ENCODE peak calls at places on chromosome 19, in five cellular contexts. L is heart left ventricle, M is tibial nerve, U is esophagus squamous epithelium, K is stomach. Y is an unnamed sample. For H3K4me1, the result is how much of the 10 kb centered on the place peaks cover.

GRCh38 chr19:4701557-4701956 is 22.1 kb downstream of the DPP9 start:
- DNase-seq in L (no peak), M (no peak), U (no peak), K (no peak), Y (no peak)

GRCh38 chr19:30393046-30393445 is 20.9 kb downstream of the ZNF536 start:
- DNase-seq in L (no peak), M (no peak), U (no peak), K (no peak), Y (peak)

GRCh38 chr19:43812259-43812658 is 10.0 kb upstream of the LYPD5 start:
- DNase-seq in M (no peak), K (no peak), L (no peak), U (no peak), Y (no peak)

GRCh38 chr19:53879145-53880037 is 2.6 kb upstream of the PRKCG start:
- DNase-seq in U (no peak), L (peak), M (peak), K (peak), Y (peak)

GRCh38 chr19:40139533-40140287 is 49.0 kb upstream of the ZNF780A start:
- DNase-seq in U (no peak), L (no peak), K (no peak), M (no peak), Y (peak)

GRCh38 chr19:47682939-47683338 is 30.3 kb upstream of the EHD2 start:
- DNase-seq in L (no peak), M (no peak), K (peak), U (no peak), Y (no peak)

GRCh38 chr19:7506385-7507328 is 9.2 kb upstream of the ZNF358 start:
- DNase-seq in L (peak), M (peak), K (peak), U (peak), Y (no peak)

GRCh38 chr19:17854061-17854460 is 5.6 kb upstream of the RPL18A start:
- DNase-seq in K (no peak), M (no peak), U (no peak), L (no peak), Y (no peak)

GRCh38 chr19:2113436-2114211 is 16.9 kb downstream of the IZUMO4 start:
- DNase-seq in M (no peak), L (no peak), U (no peak), K (no peak), Y (no peak)

GRCh38 chr19:52823676-52824075 is 2.2 kb upstream of the ZNF28 start:
- DNase-seq in L (no peak), U (no peak), K (no peak), M (no peak), Y (no peak)

GRCh38 chr19:16351133-16351809 is 26.6 kb downstream of the KLF2 start:
- DNase-seq in K (no peak), M (no peak), U (no peak), L (no peak), Y (no peak)

GRCh38 chr19:16229322-16229641 is 31.6 kb downstream of the AP1M1 start:
- DNase-seq in L (no peak), M (peak), U (no peak), K (no peak), Y (no peak)

GRCh38 chr19:18776736-18777135 is 14.4 kb downstream of the COMP start:
- DNase-seq in M (no peak), U (no peak), L (no peak), K (no peak), Y (no peak)

GRCh38 chr19:37691881-37692504 is 27.6 kb downstream of the ZNF607 start:
- DNase-seq in M (peak), U (peak), L (peak), K (peak), Y (peak)

GRCh38 chr19:18999016-18999758 is 34.1 kb downstream of the SUGP2 start:
- DNase-seq in M (no peak), L (no peak), K (no peak), U (no peak), Y (no peak)

GRCh38 chr19:3057275-3057714 is 5.0 kb downstream of the TLE5 start:
- DNase-seq in M (peak), U (no peak), L (peak), K (peak), Y (no peak)

GRCh38 chr19:43439183-43440063 is 24.7 kb downstream of the TEX101 start:
- DNase-seq in M (no peak), K (no peak), U (no peak), L (no peak), Y (no peak)

GRCh38 chr19:30649149-30649548 is 277.0 kb downstream of the ZNF536 start:
- DNase-seq in K (no peak), M (no peak), U (no peak), L (no peak), Y (no peak)

GRCh38 chr19:29884044-29884443 is 58.0 kb upstream of the URI1 start:
- DNase-seq in M (no peak), K (no peak), L (no peak), U (no peak), Y (no peak)

GRCh38 chr19:19628499-19629134 is 597 bp upstream of the LPAR2 start:
- DNase-seq in L (no peak), M (no peak), U (no peak), K (peak), Y (no peak)

GRCh38 chr19:46031781-46032596 is 8.8 kb downstream of the IGFL4 start:
- DNase-seq in K (no peak), L (no peak), U (no peak), M (no peak), Y (peak)

GRCh38 chr19:39949026-39949747 is 14.8 kb upstream of the FCGBP start:
- DNase-seq in K (peak), L (no peak), M (no peak), U (no peak), Y (peak)

GRCh38 chr19:17779281-17779930 is 15.5 kb upstream of the B3GNT3 start:
- DNase-seq in U (no peak), K (no peak), L (peak), M (no peak), Y (peak)

GRCh38 chr19:37778613-37779138 is 710 bp downstream of the ZNF573 start:
- DNase-seq in L (no peak), K (no peak), U (no peak), M (no peak), Y (no peak)

GRCh38 chr19:53237114-53237777 is 17.4 kb downstream of the ZNF677 start:
- DNase-seq in L (no peak), U (no peak), K (no peak), M (no peak), Y (no peak)

GRCh38 chr19:41535029-41535622 is 40.8 kb upstream of the CEACAM21 start:
- DNase-seq in M (no peak), K (no peak), L (no peak), U (no peak), Y (peak)

GRCh38 chr19:12913011-12913561 is 6.0 kb downstream of the SYCE2 start:
- DNase-seq in L (peak), K (peak), U (no peak), M (peak), Y (peak)

GRCh38 chr19:40908981-40909380 is 26.9 kb upstream of the CYP2A7 start:
- DNase-seq in U (no peak), M (no peak), K (no peak), L (no peak), Y (no peak)

GRCh38 chr19:30360378-30361106 is 11.6 kb upstream of the ZNF536 start:
- DNase-seq in K (peak), U (no peak), L (no peak), M (no peak), Y (no peak)

GRCh38 chr19:16210168-16210567 is 12.5 kb downstream of the AP1M1 start:
- DNase-seq in U (no peak), K (no peak), L (no peak), M (no peak), Y (no peak)

GRCh38 chr19:45187421-45188100 is 9.0 kb downstream of the BLOC1S3 start:
- DNase-seq in M (no peak), K (no peak), U (no peak), L (no peak), Y (no peak)

GRCh38 chr19:12695090-12695489 is 1.3 kb downstream of the FBXW9 start:
- DNase-seq in K (no peak), M (no peak), L (no peak), U (no peak), Y (no peak)

GRCh38 chr19:11658954-11659353 is 61.7 kb downstream of the ZNF627 start:
- DNase-seq in M (no peak), K (no peak), U (no peak), L (no peak), Y (no peak)

GRCh38 chr19:30116984-30117555 is 175.0 kb downstream of the URI1 start:
- DNase-seq in U (no peak), M (no peak), K (no peak), L (no peak), Y (no peak)

GRCh38 chr19:45066921-45067661 is 9.2 kb downstream of the ZNF296 start:
- DNase-seq in K (no peak), M (no peak), L (no peak), U (no peak), Y (no peak)

GRCh38 chr19:7516281-7516862 is 469 bp downstream of the ZNF358 start:
- DNase-seq in L (no peak), U (no peak), M (no peak), K (no peak), Y (no peak)

DNA sequence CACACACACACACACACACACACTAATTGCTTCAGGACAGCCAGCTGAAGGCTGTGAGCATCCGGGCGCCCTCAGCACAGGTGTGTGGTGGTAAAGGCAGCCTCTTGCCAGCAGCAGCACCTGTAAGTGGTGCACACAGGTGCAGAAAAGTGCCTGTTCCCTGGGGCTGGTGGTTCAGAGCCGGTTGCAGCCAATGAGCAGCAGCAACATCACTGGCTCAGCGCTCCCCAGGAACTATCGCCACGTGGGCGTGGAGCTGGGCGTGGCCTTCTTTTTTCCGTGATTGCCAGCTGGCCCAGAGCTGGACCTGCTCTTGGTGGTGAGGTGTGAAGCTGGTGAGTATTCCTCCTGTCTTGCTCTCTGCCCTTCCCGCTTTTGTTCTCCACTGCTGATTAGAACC is at the start of gene NLRP5:
- DNase-seq in L (no peak), M (no peak), U (no peak), K (no peak), Y (no peak)
- H3K4me3 ChIP-seq in L (no peak), M (no peak), U (no peak), K (no peak), Y (no peak)

GRCh38 chr19:36528194-36528920 is at the start of gene ZNF260:
- DNase-seq in U (peak), M (peak), L (peak), K (peak), Y (peak)
- TF ChIP-seq POLR2A in U (peak), M (peak), L (no peak), K (no peak), Y (peak)

DNA sequence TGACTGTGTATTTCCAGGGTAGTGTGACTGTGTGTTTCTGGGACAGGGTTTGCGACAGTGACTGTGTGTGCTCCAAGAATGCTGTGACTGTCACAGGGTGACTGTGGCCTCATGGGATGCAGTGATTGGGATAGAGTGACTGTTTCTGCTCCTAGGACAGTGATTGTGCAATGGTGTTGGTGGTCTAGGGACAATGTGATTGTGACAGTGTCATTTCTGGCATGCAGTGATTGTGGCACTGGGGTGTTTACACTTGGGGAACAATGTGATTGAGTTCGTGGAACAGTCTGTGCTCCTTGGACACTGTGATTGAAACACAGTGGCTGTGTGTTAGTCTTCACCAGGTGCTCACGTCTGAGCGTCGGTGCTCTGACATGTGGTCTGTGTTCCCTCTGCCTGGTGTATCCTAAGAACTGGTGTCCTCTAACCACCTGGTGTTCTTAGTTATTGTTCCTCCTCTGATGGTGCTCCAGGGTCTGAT is 1.7 kb downstream of the PDE4A start:
- DNase-seq in M (no peak), U (no peak), K (no peak), L (no peak), Y (no peak)
- H3K4me1 ChIP-seq in M (under half), U (half or more), K (half or more), L (under half), Y (under half)

GRCh38 chr19:14333101-14333871 is 48.0 kb upstream of the ADGRE5 start:
- DNase-seq in K (peak), M (no peak), L (peak), U (no peak), Y (no peak)
- H3K4me3 ChIP-seq in K (peak), M (peak), L (peak), U (peak), Y (peak)

GRCh38 chr19:55638864-55639359 is 1.9 kb upstream of the ZNF580 start:
- DNase-seq in L (peak), M (no peak), K (no peak), U (no peak), Y (no peak)
- TF ChIP-seq POLR2A in L (no peak), M (no peak), K (no peak), U (no peak), Y (no peak)

DNA sequence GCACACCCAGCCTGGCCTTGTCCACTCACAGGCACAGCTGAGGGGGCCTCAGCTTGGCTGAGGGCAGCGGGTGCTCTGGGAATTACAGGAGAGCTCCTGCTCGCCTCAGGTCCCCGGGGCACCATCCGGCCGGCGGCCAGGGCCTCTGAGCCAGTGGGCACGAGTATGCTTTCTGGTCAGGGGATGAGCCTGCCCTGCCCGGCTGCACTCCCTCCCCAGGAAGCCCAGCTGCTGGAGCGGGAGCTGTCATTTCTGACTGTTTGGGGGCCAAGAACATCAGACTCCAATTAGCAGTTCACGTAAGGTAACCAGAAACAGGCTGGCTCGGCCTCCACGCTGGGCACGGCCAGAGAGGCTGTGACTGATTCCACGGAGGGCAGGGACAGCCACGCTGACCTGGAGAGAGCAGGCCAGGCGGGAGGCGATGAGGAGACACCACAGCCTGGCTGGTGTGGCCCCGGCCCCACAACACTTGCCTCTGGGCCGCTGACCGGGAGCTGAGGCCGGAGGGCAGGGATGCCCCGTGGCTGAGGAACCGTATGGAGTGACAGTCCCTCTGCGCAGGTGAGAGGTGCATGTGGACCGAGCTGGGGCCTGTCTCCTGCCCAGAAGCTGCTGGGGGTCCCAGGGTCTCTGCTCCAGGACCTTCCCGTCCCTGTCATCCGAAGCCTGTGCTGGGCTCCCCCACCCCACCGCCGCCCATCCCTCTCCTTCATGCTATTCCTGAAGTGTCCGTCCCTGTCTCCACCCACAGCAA is 15.5 kb downstream of the CEBPG start:
- DNase-seq in M (no peak), U (no peak), K (no peak), L (peak), Y (no peak)
- H3K4me1 ChIP-seq in M (half or more), U (half or more), K (half or more), L (under half), Y (half or more)

GRCh38 chr19:55115446-55116065 is 1.9 kb downstream of the PPP1R12C start:
- DNase-seq in M (no peak), K (no peak), U (no peak), L (no peak), Y (no peak)

GRCh38 chr19:55114566-55115145 is 2.8 kb downstream of the PPP1R12C start:
- DNase-seq in K (no peak), L (no peak), U (no peak), M (no peak), Y (no peak)

GRCh38 chr19:55112246-55112780 is 5.1 kb downstream of the PPP1R12C start:
- DNase-seq in L (peak), K (no peak), U (no peak), M (no peak), Y (no peak)

GRCh38 chr19:55112781-55113569 is 4.5 kb downstream of the PPP1R12C start:
- DNase-seq in L (no peak), K (no peak), M (no peak), U (no peak), Y (no peak)

GRCh38 chr19:55113570-55114039 is 3.8 kb downstream of the PPP1R12C start:
- DNase-seq in M (peak), L (peak), K (peak), U (no peak), Y (peak)
- H3K4me3 ChIP-seq in M (peak), L (peak), K (no peak), U (peak), Y (peak)